ENCODE peak calls at places on chromosomes 1 and 21, in eight cellular contexts. K, F, R, O, V, J, Y and H are unnamed samples.

GRCh38 chr21:45156459-45156858 is 82.1 kb downstream of the ADARB1 start:
- DNase-seq in K (no peak), F (no peak), R (no peak), O (no peak), V (no peak), J (no peak), Y (no peak), H (peak)

GRCh38 chr1:192763756-192764155 is 45.1 kb upstream of the RGS2 start:
- DNase-seq in K (no peak), F (no peak), R (no peak), O (peak), V (no peak), J (peak), Y (peak), H (no peak)

GRCh38 chr1:84382127-84382526 is 16.2 kb upstream of the DNASE2B start:
- DNase-seq in K (no peak), F (no peak), R (no peak), O (no peak), V (peak), J (no peak), Y (peak), H (no peak)

GRCh38 chr1:54975709-54976108 is 4.7 kb upstream of the TMEM61 start:
- DNase-seq in K (no peak), F (no peak), R (no peak), O (no peak), V (no peak), J (no peak), Y (no peak), H (no peak)

GRCh38 chr1:109620396-109620817 is 770 bp downstream of the AMPD2 start:
- DNase-seq in K (no peak), F (no peak), R (no peak), O (no peak), V (peak), J (peak), Y (peak), H (no peak)

GRCh38 chr1:93703649-93704048 is 22.0 kb upstream of the BCAR3 start:
- DNase-seq in K (no peak), F (no peak), R (no peak), O (no peak), V (peak), J (no peak), Y (peak), H (no peak)

GRCh38 chr1:91345395-91346005 is 59.1 kb downstream of the HFM1 start:
- DNase-seq in K (no peak), F (no peak), R (no peak), O (no peak), V (no peak), J (no peak), Y (no peak), H (no peak)

GRCh38 chr1:38561110-38561509 is 298.5 kb downstream of the RRAGC start:
- DNase-seq in K (no peak), F (no peak), R (no peak), O (no peak), V (no peak), J (no peak), Y (no peak), H (no peak)

GRCh38 chr1:229028987-229029550 is 241.8 kb upstream of the RAB4A start:
- DNase-seq in K (no peak), F (no peak), R (no peak), O (no peak), V (no peak), J (no peak), Y (no peak), H (no peak)

GRCh38 chr1:230851291-230851691 is 17.0 kb downstream of the C1orf198 start:
- DNase-seq in K (no peak), F (no peak), R (peak), O (no peak), V (no peak), J (no peak), Y (peak), H (no peak)

GRCh38 chr1:156930483-156930882 is 10.1 kb downstream of the LRRC71 start:
- DNase-seq in K (no peak), F (no peak), R (peak), O (no peak), V (no peak), J (no peak), Y (no peak), H (no peak)

GRCh38 chr1:28062806-28063205 is 25.6 kb downstream of the EYA3 start:
- DNase-seq in K (no peak), F (no peak), R (no peak), O (no peak), V (peak), J (no peak), Y (no peak), H (peak)

GRCh38 chr1:84374991-84375838 is 23.1 kb upstream of the DNASE2B start:
- DNase-seq in K (no peak), F (no peak), R (no peak), O (no peak), V (no peak), J (no peak), Y (no peak), H (no peak)

GRCh38 chr1:20358761-20359263 is 68.1 kb downstream of the VWA5B1 start:
- DNase-seq in K (peak), F (no peak), R (no peak), O (no peak), V (peak), J (no peak), Y (peak), H (peak)